ENCODE peak calls at places on chromosome 21, in four cellular contexts. S is fibroblast of pulmonary artery, T is neural crest cell, H is AG20443. B is an unnamed sample.

GRCh38 chr21:42887321-42887720 is 5.8 kb upstream of the NDUFV3 start:
- DNase-seq in H (no peak), S (no peak), T (no peak), B (no peak)

GRCh38 chr21:44290327-44291077 is 4.8 kb downstream of the AIRE start:
- DNase-seq in T (no peak), S (no peak), H (no peak), B (no peak)

GRCh38 chr21:31298618-31299269 is 45.3 kb downstream of the TIAM1 start:
- DNase-seq in S (no peak), T (no peak), H (no peak), B (no peak)

GRCh38 chr21:41597811-41598231 is 89.9 kb upstream of the TMPRSS2 start:
- DNase-seq in T (no peak), H (no peak), S (no peak), B (no peak)

GRCh38 chr21:29449306-29449940 is 150.7 kb downstream of the BACH1 start:
- DNase-seq in S (peak; percentile 51), T (no peak), H (no peak), B (no peak)

GRCh38 chr21:21232320-21232719 is 234.1 kb downstream of the NCAM2 start:
- DNase-seq in T (no peak), S (peak; percentile 84), H (peak; percentile 18), B (no peak)

GRCh38 chr21:45845790-45846130 is 135.8 kb upstream of the COL6A1 start:
- DNase-seq in H (no peak), S (no peak), T (no peak), B (no peak)

GRCh38 chr21:25999935-26000582 is 170.5 kb downstream of the APP start:
- DNase-seq in S (no peak), H (no peak), T (no peak), B (no peak)

GRCh38 chr21:42624095-42624830 is 29.2 kb upstream of the PDE9A start:
- DNase-seq in T (no peak), H (no peak), S (no peak), B (no peak)

GRCh38 chr21:45074818-45075605 is 632 bp downstream of the ADARB1 start:
- DNase-seq in T (peak; percentile 35), H (no peak), S (peak; percentile 15), B (peak; percentile 41)

GRCh38 chr21:33261635-33262034 is 4.5 kb upstream of the IL10RB start:
- DNase-seq in S (peak; percentile 56), T (no peak), H (no peak), B (no peak)

GRCh38 chr21:42068256-42068545 is 2.9 kb upstream of the UMODL1 start:
- DNase-seq in S (no peak), H (no peak), T (no peak), B (no peak)

GRCh38 chr21:22421416-22422190 is 1423.4 kb downstream of the NCAM2 start:
- DNase-seq in H (no peak), S (no peak), T (no peak), B (no peak)

GRCh38 chr21:39519835-39520234 is 68.1 kb downstream of the SH3BGR start:
- DNase-seq in T (no peak), H (no peak), S (no peak), B (no peak)